ENCODE peak calls at places on chromosomes 5 and 9, in nine cellular contexts. J, H, Z, M, X, G, T, L and K are unnamed samples.

GRCh38 chr5:150461231-150461630 is 11.7 kb upstream of the RPS14 start:
- DNase-seq in L (no peak), G (peak; percentile 93), H (no peak), X (no peak), M (no peak), J (peak; percentile 75), T (no peak), Z (peak; percentile 53), K (no peak)

GRCh38 chr9:114270120-114270975 is 52.5 kb upstream of the ORM1 start:
- DNase-seq in G (no peak), J (no peak), T (no peak), L (no peak), Z (peak; percentile 24), X (no peak), M (no peak), H (no peak), K (no peak)

GRCh38 chr9:90985631-90986030 is 184.0 kb downstream of the SYK start:
- DNase-seq in L (no peak), H (no peak), X (no peak), G (no peak), J (no peak), Z (no peak), T (no peak), M (no peak), K (peak; percentile 96)

GRCh38 chr5:141172381-141173204 is at the start of gene PCDHB7:
- DNase-seq in Z (no peak), J (no peak), X (peak; percentile 1), H (peak; percentile 25), T (no peak), L (no peak), G (peak; percentile 22), M (peak; percentile 3), K (peak; percentile 24)

GRCh38 chr5:118126159-118126558 is 862.2 kb downstream of the DTWD2 start:
- DNase-seq in T (peak; percentile 23), Z (no peak), X (no peak), M (peak; percentile 29), H (no peak), J (no peak), L (no peak), G (no peak), K (peak; percentile 1)

GRCh38 chr9:120698766-120699165 is 15.5 kb downstream of the MEGF9 start:
- DNase-seq in T (no peak), Z (no peak), X (no peak), L (no peak), H (peak; percentile 22), M (no peak), J (no peak), G (no peak), K (no peak)

GRCh38 chr9:22141906-22142305 is 132.8 kb upstream of the CDKN2B start:
- DNase-seq in Z (no peak), G (no peak), L (no peak), J (no peak), T (peak; percentile 71), H (peak; percentile 94), M (peak; percentile 89), X (no peak), K (peak; percentile 44)

GRCh38 chr9:89483592-89484474 is 14.1 kb downstream of the SEMA4D start:
- DNase-seq in J (peak; percentile 71), T (no peak), Z (peak; percentile 60), G (no peak), M (no peak), H (no peak), L (no peak), X (no peak), K (no peak)

GRCh38 chr9:119289740-119290139 is 79.5 kb downstream of the BRINP1 start:
- DNase-seq in M (peak; percentile 56), G (peak; percentile 70), T (peak; percentile 20), H (peak; percentile 37), X (peak; percentile 45), Z (no peak), J (no peak), L (no peak), K (peak; percentile 50)

GRCh38 chr5:98794414-98795080 is 21.1 kb downstream of the RGMB start:
- DNase-seq in M (no peak), G (no peak), X (no peak), T (no peak), Z (no peak), H (no peak), L (no peak), J (no peak), K (no peak)

GRCh38 chr5:33309780-33310345 is 130.9 kb upstream of the TARS1 start:
- DNase-seq in H (peak; percentile 47), L (no peak), Z (no peak), T (no peak), G (no peak), X (no peak), M (no peak), J (no peak), K (no peak)

GRCh38 chr5:176528761-176529115 is 8.5 kb downstream of the RNF44 start:
- DNase-seq in X (no peak), M (no peak), G (no peak), T (no peak), J (no peak), Z (no peak), L (no peak), H (no peak), K (no peak)

GRCh38 chr5:157312492-157312891 is 46.6 kb downstream of the CYFIP2 start:
- DNase-seq in T (peak; percentile 61), X (peak; percentile 64), J (no peak), M (peak; percentile 65), L (no peak), Z (no peak), G (peak; percentile 60), H (peak; percentile 62), K (peak; percentile 47)

GRCh38 chr5:74013222-74013621 is 387.2 kb downstream of the ARHGEF28 start:
- DNase-seq in Z (no peak), M (no peak), L (no peak), T (no peak), X (no peak), H (no peak), G (no peak), J (no peak), K (peak; percentile 77)

GRCh38 chr5:146818790-146819189 is 59.8 kb downstream of the PPP2R2B start:
- DNase-seq in M (no peak), H (no peak), G (no peak), Z (no peak), L (no peak), X (no peak), T (no peak), J (no peak), K (no peak)

GRCh38 chr5:8418049-8418426 is 549.1 kb downstream of the MTRR start:
- DNase-seq in T (no peak), J (no peak), L (no peak), G (no peak), X (no peak), H (no peak), M (no peak), Z (no peak), K (peak; percentile 28)

GRCh38 chr5:122907238-122907637 is 61.8 kb downstream of the SNX24 start:
- DNase-seq in G (no peak), T (peak; percentile 24), M (peak; percentile 77), Z (no peak), J (no peak), X (no peak), L (peak; percentile 4), H (peak; percentile 90), K (peak; percentile 47)

GRCh38 chr9:35731415-35732184 is 395 bp downstream of the TLN1 start:
- DNase-seq in L (no peak), G (no peak), Z (no peak), T (no peak), X (peak; percentile 46), H (peak; percentile 52), M (no peak), J (no peak), K (no peak)

GRCh38 chr9:132985489-132985888 is 7.0 kb downstream of the GFI1B start:
- DNase-seq in Z (peak; percentile 24), M (no peak), X (no peak), L (no peak), T (no peak), H (no peak), G (no peak), J (no peak), K (no peak)
- H3K4me3 ChIP-seq in Z (no peak overlapping the region), M (no peak overlapping the region), X (no peak overlapping the region), L (no peak overlapping the region), T (no peak overlapping the region), H (no peak overlapping the region), G (no peak overlapping the region), J (no peak overlapping the region), K (no peak overlapping the region)

GRCh38 chr5:152688561-152689274 is 283.6 kb upstream of the NMUR2 start:
- DNase-seq in L (peak; percentile 19), X (no peak), T (peak; percentile 37), G (peak; percentile 23), J (no peak), Z (no peak), H (peak; percentile 50), M (peak; percentile 99), K (peak; percentile 92)

GRCh38 chr5:152689275-152689711 is 284.2 kb upstream of the NMUR2 start:
- DNase-seq in X (no peak), J (no peak), T (no peak), G (peak; percentile 51), Z (no peak), H (no peak), M (peak; percentile 25), L (no peak), K (peak; percentile 25)

GRCh38 chr5:152683205-152683604 is 278.1 kb upstream of the NMUR2 start:
- DNase-seq in X (no peak), J (no peak), H (no peak), M (no peak), G (no peak), L (no peak), T (no peak), Z (no peak), K (no peak)

GRCh38 chr5:152686931-152687330 is 281.9 kb upstream of the NMUR2 start:
- DNase-seq in G (no peak), M (peak; percentile 35), X (no peak), Z (no peak), L (no peak), J (no peak), T (no peak), H (no peak), K (peak; percentile 16)
- H3K4me3 ChIP-seq in G (no peak overlapping the region), M (no peak overlapping the region), X (no peak overlapping the region), Z (no peak overlapping the region), L (no peak overlapping the region), J (no peak overlapping the region), T (no peak overlapping the region), H (no peak overlapping the region), K (no peak overlapping the region)

GRCh38 chr5:39201160-39201794 is 18.1 kb downstream of the FYB1 start:
- DNase-seq in Z (no peak), G (no peak), X (no peak), T (no peak), M (no peak), J (no peak), H (no peak), L (no peak), K (no peak)
- H3K4me3 ChIP-seq in Z (peak overlapping the region; percentile 35), G (no peak overlapping the region), X (peak overlapping the region; percentile 38), T (no peak overlapping the region), M (no peak overlapping the region), J (no peak overlapping the region), H (no peak overlapping the region), L (no peak overlapping the region), K (no peak overlapping the region)

DNA sequence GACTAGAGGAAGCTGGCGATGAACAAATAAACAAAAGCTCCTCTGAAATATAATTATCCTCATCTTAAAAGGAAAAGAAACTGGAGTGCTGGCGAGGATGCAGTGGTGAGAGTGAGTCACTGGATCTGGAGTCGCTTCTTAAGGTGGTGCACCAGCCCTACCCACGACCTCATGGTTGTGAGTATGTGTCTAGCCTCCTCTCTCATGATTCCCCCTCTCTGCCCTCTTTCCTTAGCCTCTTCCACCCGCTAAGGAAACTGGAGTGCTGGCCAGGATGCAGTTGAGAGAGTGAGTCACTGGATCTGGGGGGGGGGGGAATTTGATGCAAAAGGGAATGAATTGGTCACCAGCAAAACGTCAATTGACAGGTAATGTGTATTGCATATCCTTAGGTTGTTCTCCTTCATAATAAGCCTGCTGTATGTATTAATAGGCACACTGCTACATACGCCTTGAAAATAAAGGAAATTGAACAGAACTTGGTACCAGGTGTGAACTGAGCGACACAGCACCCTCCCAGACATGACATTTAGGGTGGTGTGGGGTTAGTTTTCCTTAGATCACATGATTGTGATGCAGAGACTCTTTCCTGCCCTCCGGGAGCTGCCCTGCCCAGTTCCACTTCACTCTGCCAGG is 36.3 kb upstream of the EBF1 start:
- DNase-seq in M (peak; percentile 90), L (peak; percentile 26), T (peak; percentile 72), H (peak; percentile 68), X (no peak), Z (no peak), G (no peak), J (no peak), K (peak; percentile 50)
- H3K4me3 ChIP-seq in M (no peak overlapping the region), L (no peak overlapping the region), T (no peak overlapping the region), H (no peak overlapping the region), X (no peak overlapping the region), Z (no peak overlapping the region), G (no peak overlapping the region), J (no peak overlapping the region), K (no peak overlapping the region)